ENCODE peak calls at places on chromosomes 5 and 9, in seven cellular contexts. N is glutamatergic neuron, T is mesothelial cell of epicardium, C is amniotic stem cell, V is T-helper 1 cell, P is pulmonary artery endothelial cell, G is smooth muscle cell of the brain vasculature. Q is an unnamed sample.

GRCh38 chr9:734831-735511 is 106.5 kb upstream of the DMRT1 start:
- DNase-seq in N (no peak), T (no peak), C (peak), V (no peak), P (peak), G (peak), Q (no peak)

GRCh38 chr9:124345751-124346281 is 69.4 kb downstream of the PSMB7 start:
- DNase-seq in N (peak), T (no peak), C (no peak), V (no peak), P (no peak), G (no peak), Q (no peak)

GRCh38 chr5:82793808-82794419 is 283.3 kb downstream of the TMEM167A start:
- DNase-seq in N (no peak), T (no peak), C (no peak), V (peak), P (peak), G (no peak), Q (peak)

GRCh38 chr9:10265102-10265708 is 347.6 kb downstream of the PTPRD start:
- DNase-seq in N (no peak), T (no peak), C (no peak), V (no peak), P (peak), G (peak), Q (no peak)

GRCh38 chr5:149419532-149420485 is 40.7 kb upstream of the IL17B start:
- DNase-seq in N (no peak), T (no peak), C (no peak), V (no peak), P (no peak), G (no peak), Q (no peak)

GRCh38 chr5:6788439-6788838 is 75.2 kb downstream of the TENT4A start:
- DNase-seq in N (no peak), T (no peak), C (no peak), V (no peak), P (no peak), G (no peak), Q (no peak)

GRCh38 chr5:41414598-41414997 is 95.8 kb downstream of the PLCXD3 start:
- DNase-seq in N (no peak), T (no peak), C (peak), V (no peak), P (peak), G (no peak), Q (no peak)

GRCh38 chr5:33118761-33119415 is 321.9 kb upstream of the TARS1 start:
- DNase-seq in N (no peak), T (no peak), C (no peak), V (no peak), P (no peak), G (no peak), Q (no peak)

GRCh38 chr9:122042056-122042455 is 51.1 kb downstream of the TTLL11 start:
- DNase-seq in N (no peak), T (no peak), C (no peak), V (no peak), P (no peak), G (no peak), Q (no peak)

GRCh38 chr9:81538929-81539716 is 150.2 kb downstream of the TLE1 start:
- DNase-seq in N (no peak), T (no peak), C (no peak), V (no peak), P (no peak), G (peak), Q (no peak)

GRCh38 chr9:127154390-127155191 is 32.2 kb upstream of the ANGPTL2 start:
- DNase-seq in N (no peak), T (no peak), C (peak), V (no peak), P (peak), G (no peak), Q (no peak)

GRCh38 chr9:124133752-124134151 is 122.2 kb downstream of the LHX2 start:
- DNase-seq in N (peak), T (no peak), C (no peak), V (no peak), P (no peak), G (no peak), Q (no peak)

GRCh38 chr5:107633171-107633901 is 37.4 kb downstream of the EFNA5 start:
- DNase-seq in N (peak), T (no peak), C (no peak), V (no peak), P (no peak), G (no peak), Q (no peak)

GRCh38 chr9:85319946-85320345 is 421.8 kb downstream of the AGTPBP1 start:
- DNase-seq in N (no peak), T (no peak), C (no peak), V (no peak), P (no peak), G (no peak), Q (no peak)

GRCh38 chr9:14908221-14909206 is 1.7 kb downstream of the FREM1 start:
- DNase-seq in N (no peak), T (no peak), C (no peak), V (no peak), P (no peak), G (no peak), Q (no peak)

GRCh38 chr5:132487841-132488555 is 2.6 kb downstream of the IRF1 start:
- DNase-seq in N (no peak), T (peak), C (no peak), V (no peak), P (no peak), G (no peak), Q (no peak)

GRCh38 chr9:99628843-99629242 is 192.8 kb upstream of the NR4A3 start:
- DNase-seq in N (no peak), T (no peak), C (no peak), V (no peak), P (no peak), G (no peak), Q (no peak)

GRCh38 chr9:122350577-122351355 is 20.1 kb upstream of the PTGS1 start:
- DNase-seq in N (peak), T (peak), C (no peak), V (peak), P (peak), G (peak), Q (peak)

GRCh38 chr5:169369130-169369529 is 68.2 kb upstream of the SLIT3 start:
- DNase-seq in N (no peak), T (no peak), C (no peak), V (no peak), P (peak), G (no peak), Q (no peak)

GRCh38 chr5:26791433-26791832 is 247.0 kb downstream of the CDH9 start:
- DNase-seq in N (no peak), T (no peak), C (no peak), V (no peak), P (no peak), G (no peak), Q (no peak)

GRCh38 chr5:172700686-172701324 is 59.7 kb downstream of the NEURL1B start:
- DNase-seq in N (no peak), T (no peak), C (no peak), V (no peak), P (no peak), G (no peak), Q (no peak)

GRCh38 chr5:75055727-75056144 is 3.4 kb upstream of the GCNT4 start:
- DNase-seq in N (no peak), T (no peak), C (no peak), V (no peak), P (no peak), G (no peak), Q (no peak)

GRCh38 chr9:76996700-76997099 is 22.8 kb upstream of the FOXB2 start:
- DNase-seq in N (peak), T (peak), C (peak), V (no peak), P (no peak), G (no peak), Q (no peak)

GRCh38 chr5:108521011-108521700 is 139.3 kb upstream of the FBXL17 start:
- DNase-seq in N (no peak), T (no peak), C (no peak), V (no peak), P (no peak), G (no peak), Q (no peak)

GRCh38 chr5:17604951-17605350 is 968 bp downstream of the TAF11L11 start:
- DNase-seq in N (no peak), T (no peak), C (no peak), V (no peak), P (no peak), G (no peak), Q (no peak)

GRCh38 chr9:114163517-114163924 is 8.2 kb downstream of the COL27A1 start:
- DNase-seq in N (peak), T (no peak), C (no peak), V (no peak), P (no peak), G (no peak), Q (no peak)

GRCh38 chr9:121876658-121877271 is 216.3 kb downstream of the TTLL11 start:
- DNase-seq in N (no peak), T (no peak), C (peak), V (no peak), P (no peak), G (no peak), Q (no peak)

GRCh38 chr5:62506659-62507460 is 71.8 kb upstream of the LRRC70 start:
- DNase-seq in N (no peak), T (no peak), C (no peak), V (no peak), P (no peak), G (no peak), Q (no peak)

GRCh38 chr9:122904466-122904822 is 715 bp downstream of the RC3H2 start:
- DNase-seq in N (peak), T (no peak), C (no peak), V (no peak), P (no peak), G (no peak), Q (no peak)

GRCh38 chr5:66863343-66864170 is 267.4 kb downstream of the MAST4 start:
- DNase-seq in N (no peak), T (no peak), C (no peak), V (no peak), P (no peak), G (no peak), Q (no peak)

GRCh38 chr5:92508271-92508670 is 1072.7 kb downstream of the NR2F1-AS1 start:
- DNase-seq in N (no peak), T (no peak), C (no peak), V (no peak), P (no peak), G (no peak), Q (no peak)

Q was measured in effector memory CD8-positive, alpha-beta T cell.